ENCODE peak calls at places on chromosomes 3 and 15, in ten cellular contexts. One of them, this sample, is unnamed.

GRCh38 chr15:95958417-95958816 is 372.1 kb upstream of the NR2F2 start:
- DNase-seq in activated CD8-positive, alpha-beta memory T cell treated with anti-CD3 and anti-CD28 coated beads for 1 hour: no peak
- DNase-seq in epithelial cell of esophagus: no peak
- DNase-seq in CD8-positive, alpha-beta memory T cell: no peak
- DNase-seq in testis: no peak
- DNase-seq in stimulated activated CD8-positive, alpha-beta memory T cell treated with anti-CD3 and anti-CD28 coated beads, Interleukin-15, amount 100 ng/mL, for 24 hours: no peak
- DNase-seq in A549: no peak
- DNase-seq in NCI-H2081: no peak
- DNase-seq in ecto neural progenitor cell: no peak
- DNase-seq in GM20000: no peak
- DNase-seq in this sample: no peak

GRCh38 chr15:63349156-63349555 is 32.5 kb downstream of the CA12 start:
- DNase-seq in NCI-H2081: no peak
- DNase-seq in activated CD8-positive, alpha-beta memory T cell treated with anti-CD3 and anti-CD28 coated beads for 1 hour: no peak
- DNase-seq in testis: no peak
- DNase-seq in stimulated activated CD8-positive, alpha-beta memory T cell treated with anti-CD3 and anti-CD28 coated beads, Interleukin-15, amount 100 ng/mL, for 24 hours: no peak
- DNase-seq in CD8-positive, alpha-beta memory T cell: no peak
- DNase-seq in epithelial cell of esophagus: peak; percentile 87
- DNase-seq in ecto neural progenitor cell: no peak
- DNase-seq in GM20000: no peak
- DNase-seq in A549: no peak
- DNase-seq in this sample: no peak

GRCh38 chr3:197000211-197000610 is 29.4 kb downstream of the MELTF start:
- DNase-seq in GM20000: no peak
- DNase-seq in A549: no peak
- DNase-seq in CD8-positive, alpha-beta memory T cell: no peak
- DNase-seq in activated CD8-positive, alpha-beta memory T cell treated with anti-CD3 and anti-CD28 coated beads for 1 hour: no peak
- DNase-seq in stimulated activated CD8-positive, alpha-beta memory T cell treated with anti-CD3 and anti-CD28 coated beads, Interleukin-15, amount 100 ng/mL, for 24 hours: no peak
- DNase-seq in NCI-H2081: no peak
- DNase-seq in epithelial cell of esophagus: peak; percentile 74
- DNase-seq in ecto neural progenitor cell: no peak
- DNase-seq in testis: no peak
- DNase-seq in this sample: no peak

GRCh38 chr3:64554086-64554920 is 133.5 kb downstream of the ADAMTS9 start:
- DNase-seq in NCI-H2081: no peak
- DNase-seq in CD8-positive, alpha-beta memory T cell: no peak
- DNase-seq in epithelial cell of esophagus: no peak
- DNase-seq in stimulated activated CD8-positive, alpha-beta memory T cell treated with anti-CD3 and anti-CD28 coated beads, Interleukin-15, amount 100 ng/mL, for 24 hours: no peak
- DNase-seq in GM20000: no peak
- DNase-seq in testis: no peak
- DNase-seq in A549: no peak
- DNase-seq in activated CD8-positive, alpha-beta memory T cell treated with anti-CD3 and anti-CD28 coated beads for 1 hour: no peak
- DNase-seq in ecto neural progenitor cell: no peak
- DNase-seq in this sample: no peak

GRCh38 chr3:61894988-61895935 is 333.9 kb downstream of the PTPRG start:
- DNase-seq in stimulated activated CD8-positive, alpha-beta memory T cell treated with anti-CD3 and anti-CD28 coated beads, Interleukin-15, amount 100 ng/mL, for 24 hours: no peak
- DNase-seq in testis: peak; percentile 61
- DNase-seq in epithelial cell of esophagus: peak; percentile 96
- DNase-seq in ecto neural progenitor cell: no peak
- DNase-seq in GM20000: peak; percentile 68
- DNase-seq in CD8-positive, alpha-beta memory T cell: no peak
- DNase-seq in NCI-H2081: peak; percentile 43
- DNase-seq in activated CD8-positive, alpha-beta memory T cell treated with anti-CD3 and anti-CD28 coated beads for 1 hour: peak; percentile 4
- DNase-seq in A549: peak; percentile 25
- DNase-seq in this sample: peak; percentile 4

GRCh38 chr3:168933614-168934013 is 729.9 kb downstream of the MECOM start:
- DNase-seq in A549: no peak
- DNase-seq in GM20000: no peak
- DNase-seq in activated CD8-positive, alpha-beta memory T cell treated with anti-CD3 and anti-CD28 coated beads for 1 hour: no peak
- DNase-seq in epithelial cell of esophagus: peak; percentile 17
- DNase-seq in testis: no peak
- DNase-seq in CD8-positive, alpha-beta memory T cell: no peak
- DNase-seq in ecto neural progenitor cell: no peak
- DNase-seq in NCI-H2081: no peak
- DNase-seq in stimulated activated CD8-positive, alpha-beta memory T cell treated with anti-CD3 and anti-CD28 coated beads, Interleukin-15, amount 100 ng/mL, for 24 hours: no peak
- DNase-seq in this sample: no peak

GRCh38 chr3:180913582-180914404 is 1.3 kb downstream of the FXR1 start:
- DNase-seq in activated CD8-positive, alpha-beta memory T cell treated with anti-CD3 and anti-CD28 coated beads for 1 hour: no peak
- DNase-seq in NCI-H2081: no peak
- DNase-seq in epithelial cell of esophagus: no peak
- DNase-seq in GM20000: no peak
- DNase-seq in CD8-positive, alpha-beta memory T cell: no peak
- DNase-seq in A549: no peak
- DNase-seq in stimulated activated CD8-positive, alpha-beta memory T cell treated with anti-CD3 and anti-CD28 coated beads, Interleukin-15, amount 100 ng/mL, for 24 hours: no peak
- DNase-seq in ecto neural progenitor cell: no peak
- DNase-seq in testis: no peak
- DNase-seq in this sample: no peak

GRCh38 chr3:64295594-64295993 is 70.3 kb upstream of the PRICKLE2 start:
- DNase-seq in activated CD8-positive, alpha-beta memory T cell treated with anti-CD3 and anti-CD28 coated beads for 1 hour: no peak
- DNase-seq in stimulated activated CD8-positive, alpha-beta memory T cell treated with anti-CD3 and anti-CD28 coated beads, Interleukin-15, amount 100 ng/mL, for 24 hours: no peak
- DNase-seq in A549: no peak
- DNase-seq in ecto neural progenitor cell: no peak
- DNase-seq in testis: no peak
- DNase-seq in GM20000: no peak
- DNase-seq in NCI-H2081: no peak
- DNase-seq in epithelial cell of esophagus: peak; percentile 85
- DNase-seq in CD8-positive, alpha-beta memory T cell: no peak
- DNase-seq in this sample: no peak

GRCh38 chr15:76312540-76313174 is 1.4 kb upstream of the ETFA start:
- DNase-seq in A549: peak; percentile 81
- DNase-seq in testis: no peak
- DNase-seq in ecto neural progenitor cell: no peak
- DNase-seq in activated CD8-positive, alpha-beta memory T cell treated with anti-CD3 and anti-CD28 coated beads for 1 hour: no peak
- DNase-seq in CD8-positive, alpha-beta memory T cell: no peak
- DNase-seq in GM20000: no peak
- DNase-seq in NCI-H2081: peak; percentile 40
- DNase-seq in epithelial cell of esophagus: peak; percentile 93
- DNase-seq in stimulated activated CD8-positive, alpha-beta memory T cell treated with anti-CD3 and anti-CD28 coated beads, Interleukin-15, amount 100 ng/mL, for 24 hours: no peak
- DNase-seq in this sample: no peak

GRCh38 chr3:115038831-115039230 is 108.3 kb downstream of the ZBTB20 start:
- DNase-seq in stimulated activated CD8-positive, alpha-beta memory T cell treated with anti-CD3 and anti-CD28 coated beads, Interleukin-15, amount 100 ng/mL, for 24 hours: no peak
- DNase-seq in NCI-H2081: no peak
- DNase-seq in epithelial cell of esophagus: no peak
- DNase-seq in ecto neural progenitor cell: no peak
- DNase-seq in testis: no peak
- DNase-seq in activated CD8-positive, alpha-beta memory T cell treated with anti-CD3 and anti-CD28 coated beads for 1 hour: no peak
- DNase-seq in GM20000: no peak
- DNase-seq in A549: no peak
- DNase-seq in CD8-positive, alpha-beta memory T cell: no peak
- DNase-seq in this sample: no peak

GRCh38 chr3:120498947-120499346 is 48.2 kb upstream of the FSTL1 start:
- DNase-seq in GM20000: no peak
- DNase-seq in CD8-positive, alpha-beta memory T cell: no peak
- DNase-seq in stimulated activated CD8-positive, alpha-beta memory T cell treated with anti-CD3 and anti-CD28 coated beads, Interleukin-15, amount 100 ng/mL, for 24 hours: no peak
- DNase-seq in activated CD8-positive, alpha-beta memory T cell treated with anti-CD3 and anti-CD28 coated beads for 1 hour: no peak
- DNase-seq in epithelial cell of esophagus: peak; percentile 60
- DNase-seq in testis: peak; percentile 16
- DNase-seq in ecto neural progenitor cell: no peak
- DNase-seq in A549: no peak
- DNase-seq in NCI-H2081: no peak
- DNase-seq in this sample: no peak

GRCh38 chr15:76932090-76932966 is 779 bp downstream of the RCN2 start:
- DNase-seq in stimulated activated CD8-positive, alpha-beta memory T cell treated with anti-CD3 and anti-CD28 coated beads, Interleukin-15, amount 100 ng/mL, for 24 hours: no peak
- DNase-seq in A549: peak; percentile 23
- DNase-seq in CD8-positive, alpha-beta memory T cell: no peak
- DNase-seq in NCI-H2081: no peak
- DNase-seq in epithelial cell of esophagus: peak; percentile 7
- DNase-seq in ecto neural progenitor cell: no peak
- DNase-seq in testis: no peak
- DNase-seq in GM20000: no peak
- DNase-seq in activated CD8-positive, alpha-beta memory T cell treated with anti-CD3 and anti-CD28 coated beads for 1 hour: no peak
- DNase-seq in this sample: no peak

GRCh38 chr3:11238880-11239279 is 33.3 kb upstream of the ATG7 start:
- DNase-seq in activated CD8-positive, alpha-beta memory T cell treated with anti-CD3 and anti-CD28 coated beads for 1 hour: no peak
- DNase-seq in ecto neural progenitor cell: no peak
- DNase-seq in A549: no peak
- DNase-seq in stimulated activated CD8-positive, alpha-beta memory T cell treated with anti-CD3 and anti-CD28 coated beads, Interleukin-15, amount 100 ng/mL, for 24 hours: no peak
- DNase-seq in GM20000: no peak
- DNase-seq in epithelial cell of esophagus: peak; percentile 84
- DNase-seq in testis: no peak
- DNase-seq in NCI-H2081: no peak
- DNase-seq in CD8-positive, alpha-beta memory T cell: no peak
- DNase-seq in this sample: no peak

GRCh38 chr3:13106308-13106970 is 33.2 kb upstream of the IQSEC1 start:
- DNase-seq in epithelial cell of esophagus: peak; percentile 21
- DNase-seq in GM20000: no peak
- DNase-seq in activated CD8-positive, alpha-beta memory T cell treated with anti-CD3 and anti-CD28 coated beads for 1 hour: no peak
- DNase-seq in NCI-H2081: no peak
- DNase-seq in ecto neural progenitor cell: no peak
- DNase-seq in CD8-positive, alpha-beta memory T cell: no peak
- DNase-seq in testis: no peak
- DNase-seq in stimulated activated CD8-positive, alpha-beta memory T cell treated with anti-CD3 and anti-CD28 coated beads, Interleukin-15, amount 100 ng/mL, for 24 hours: no peak
- DNase-seq in A549: peak; percentile 44
- DNase-seq in this sample: no peak

GRCh38 chr15:75178171-75178937 is 23.3 kb upstream of the C15orf39 start:
- DNase-seq in ecto neural progenitor cell: peak; percentile 73
- DNase-seq in CD8-positive, alpha-beta memory T cell: no peak
- DNase-seq in activated CD8-positive, alpha-beta memory T cell treated with anti-CD3 and anti-CD28 coated beads for 1 hour: no peak
- DNase-seq in epithelial cell of esophagus: no peak
- DNase-seq in testis: peak; percentile 61
- DNase-seq in GM20000: peak; percentile 68
- DNase-seq in NCI-H2081: no peak
- DNase-seq in A549: no peak
- DNase-seq in stimulated activated CD8-positive, alpha-beta memory T cell treated with anti-CD3 and anti-CD28 coated beads, Interleukin-15, amount 100 ng/mL, for 24 hours: no peak
- DNase-seq in this sample: no peak

GRCh38 chr3:127237835-127238234 is 44.9 kb downstream of the PRR23E start:
- DNase-seq in A549: no peak
- DNase-seq in NCI-H2081: no peak
- DNase-seq in ecto neural progenitor cell: no peak
- DNase-seq in CD8-positive, alpha-beta memory T cell: no peak
- DNase-seq in GM20000: no peak
- DNase-seq in activated CD8-positive, alpha-beta memory T cell treated with anti-CD3 and anti-CD28 coated beads for 1 hour: no peak
- DNase-seq in epithelial cell of esophagus: no peak
- DNase-seq in testis: no peak
- DNase-seq in stimulated activated CD8-positive, alpha-beta memory T cell treated with anti-CD3 and anti-CD28 coated beads, Interleukin-15, amount 100 ng/mL, for 24 hours: no peak
- DNase-seq in this sample: no peak

GRCh38 chr15:43488790-43489585 is 4.0 kb downstream of the TP53BP1 start:
- DNase-seq in activated CD8-positive, alpha-beta memory T cell treated with anti-CD3 and anti-CD28 coated beads for 1 hour: no peak
- DNase-seq in NCI-H2081: peak; percentile 12
- DNase-seq in ecto neural progenitor cell: no peak
- DNase-seq in stimulated activated CD8-positive, alpha-beta memory T cell treated with anti-CD3 and anti-CD28 coated beads, Interleukin-15, amount 100 ng/mL, for 24 hours: no peak
- DNase-seq in A549: no peak
- DNase-seq in GM20000: no peak
- DNase-seq in CD8-positive, alpha-beta memory T cell: no peak
- DNase-seq in epithelial cell of esophagus: no peak
- DNase-seq in testis: no peak
- DNase-seq in this sample: no peak

GRCh38 chr15:40269604-40270003 is 13.3 kb downstream of the ANKRD63 start:
- DNase-seq in stimulated activated CD8-positive, alpha-beta memory T cell treated with anti-CD3 and anti-CD28 coated beads, Interleukin-15, amount 100 ng/mL, for 24 hours: no peak
- DNase-seq in epithelial cell of esophagus: no peak
- DNase-seq in GM20000: no peak
- DNase-seq in testis: no peak
- DNase-seq in A549: no peak
- DNase-seq in NCI-H2081: no peak
- DNase-seq in activated CD8-positive, alpha-beta memory T cell treated with anti-CD3 and anti-CD28 coated beads for 1 hour: no peak
- DNase-seq in CD8-positive, alpha-beta memory T cell: no peak
- DNase-seq in ecto neural progenitor cell: no peak
- DNase-seq in this sample: no peak

GRCh38 chr3:106004137-106004600 is 135.4 kb upstream of the CBLB start:
- DNase-seq in stimulated activated CD8-positive, alpha-beta memory T cell treated with anti-CD3 and anti-CD28 coated beads, Interleukin-15, amount 100 ng/mL, for 24 hours: no peak
- DNase-seq in testis: no peak
- DNase-seq in GM20000: no peak
- DNase-seq in CD8-positive, alpha-beta memory T cell: no peak
- DNase-seq in NCI-H2081: no peak
- DNase-seq in epithelial cell of esophagus: peak; percentile 48
- DNase-seq in activated CD8-positive, alpha-beta memory T cell treated with anti-CD3 and anti-CD28 coated beads for 1 hour: no peak
- DNase-seq in A549: no peak
- DNase-seq in ecto neural progenitor cell: no peak
- DNase-seq in this sample: no peak

GRCh38 chr3:64861684-64862083 is 173.9 kb upstream of the ADAMTS9 start:
- DNase-seq in activated CD8-positive, alpha-beta memory T cell treated with anti-CD3 and anti-CD28 coated beads for 1 hour: no peak
- DNase-seq in testis: no peak
- DNase-seq in NCI-H2081: no peak
- DNase-seq in GM20000: no peak
- DNase-seq in stimulated activated CD8-positive, alpha-beta memory T cell treated with anti-CD3 and anti-CD28 coated beads, Interleukin-15, amount 100 ng/mL, for 24 hours: no peak
- DNase-seq in CD8-positive, alpha-beta memory T cell: no peak
- DNase-seq in ecto neural progenitor cell: no peak
- DNase-seq in A549: no peak
- DNase-seq in epithelial cell of esophagus: no peak
- DNase-seq in this sample: no peak

GRCh38 chr3:158330820-158331219 is 220.9 kb downstream of the RSRC1 start:
- DNase-seq in epithelial cell of esophagus: peak; percentile 72
- DNase-seq in ecto neural progenitor cell: no peak
- DNase-seq in stimulated activated CD8-positive, alpha-beta memory T cell treated with anti-CD3 and anti-CD28 coated beads, Interleukin-15, amount 100 ng/mL, for 24 hours: no peak
- DNase-seq in GM20000: no peak
- DNase-seq in NCI-H2081: no peak
- DNase-seq in CD8-positive, alpha-beta memory T cell: no peak
- DNase-seq in A549: no peak
- DNase-seq in activated CD8-positive, alpha-beta memory T cell treated with anti-CD3 and anti-CD28 coated beads for 1 hour: no peak
- DNase-seq in testis: no peak
- DNase-seq in this sample: no peak

GRCh38 chr3:159928071-159928491 is 60.6 kb upstream of the IL12A start:
- DNase-seq in NCI-H2081: no peak
- DNase-seq in epithelial cell of esophagus: peak; percentile 69
- DNase-seq in ecto neural progenitor cell: no peak
- DNase-seq in GM20000: no peak
- DNase-seq in CD8-positive, alpha-beta memory T cell: no peak
- DNase-seq in stimulated activated CD8-positive, alpha-beta memory T cell treated with anti-CD3 and anti-CD28 coated beads, Interleukin-15, amount 100 ng/mL, for 24 hours: no peak
- DNase-seq in activated CD8-positive, alpha-beta memory T cell treated with anti-CD3 and anti-CD28 coated beads for 1 hour: no peak
- DNase-seq in A549: peak; percentile 10
- DNase-seq in testis: no peak
- DNase-seq in this sample: no peak

GRCh38 chr3:77039606-77040553 is at the start of gene ROBO2:
- DNase-seq in stimulated activated CD8-positive, alpha-beta memory T cell treated with anti-CD3 and anti-CD28 coated beads, Interleukin-15, amount 100 ng/mL, for 24 hours: no peak
- DNase-seq in ecto neural progenitor cell: peak; percentile 87
- DNase-seq in CD8-positive, alpha-beta memory T cell: no peak
- DNase-seq in testis: peak; percentile 81
- DNase-seq in A549: no peak
- DNase-seq in NCI-H2081: peak; percentile 75
- DNase-seq in epithelial cell of esophagus: peak; percentile 54
- DNase-seq in activated CD8-positive, alpha-beta memory T cell treated with anti-CD3 and anti-CD28 coated beads for 1 hour: no peak
- DNase-seq in GM20000: no peak
- DNase-seq in this sample: no peak

GRCh38 chr3:15315003-15315402 is 17.4 kb downstream of the SH3BP5 start:
- DNase-seq in CD8-positive, alpha-beta memory T cell: no peak
- DNase-seq in NCI-H2081: no peak
- DNase-seq in GM20000: no peak
- DNase-seq in epithelial cell of esophagus: no peak
- DNase-seq in ecto neural progenitor cell: no peak
- DNase-seq in A549: no peak
- DNase-seq in activated CD8-positive, alpha-beta memory T cell treated with anti-CD3 and anti-CD28 coated beads for 1 hour: no peak
- DNase-seq in stimulated activated CD8-positive, alpha-beta memory T cell treated with anti-CD3 and anti-CD28 coated beads, Interleukin-15, amount 100 ng/mL, for 24 hours: no peak
- DNase-seq in testis: no peak
- DNase-seq in this sample: no peak

GRCh38 chr3:108036984-108037741 is 53.7 kb downstream of the CD47 start:
- DNase-seq in CD8-positive, alpha-beta memory T cell: no peak
- DNase-seq in testis: no peak
- DNase-seq in activated CD8-positive, alpha-beta memory T cell treated with anti-CD3 and anti-CD28 coated beads for 1 hour: no peak
- DNase-seq in stimulated activated CD8-positive, alpha-beta memory T cell treated with anti-CD3 and anti-CD28 coated beads, Interleukin-15, amount 100 ng/mL, for 24 hours: no peak
- DNase-seq in GM20000: peak; percentile 38
- DNase-seq in ecto neural progenitor cell: no peak
- DNase-seq in epithelial cell of esophagus: no peak
- DNase-seq in A549: no peak
- DNase-seq in NCI-H2081: peak; percentile 48
- DNase-seq in this sample: no peak

GRCh38 chr15:77582763-77583162 is 49.9 kb downstream of the LINGO1 start:
- DNase-seq in testis: no peak
- DNase-seq in NCI-H2081: no peak
- DNase-seq in activated CD8-positive, alpha-beta memory T cell treated with anti-CD3 and anti-CD28 coated beads for 1 hour: no peak
- DNase-seq in ecto neural progenitor cell: no peak
- DNase-seq in A549: no peak
- DNase-seq in stimulated activated CD8-positive, alpha-beta memory T cell treated with anti-CD3 and anti-CD28 coated beads, Interleukin-15, amount 100 ng/mL, for 24 hours: no peak
- DNase-seq in epithelial cell of esophagus: no peak
- DNase-seq in GM20000: no peak
- DNase-seq in CD8-positive, alpha-beta memory T cell: no peak
- DNase-seq in this sample: no peak

GRCh38 chr15:25790003-25790660 is 73.0 kb downstream of the ATP10A start:
- DNase-seq in GM20000: no peak
- DNase-seq in ecto neural progenitor cell: no peak
- DNase-seq in epithelial cell of esophagus: no peak
- DNase-seq in A549: no peak
- DNase-seq in activated CD8-positive, alpha-beta memory T cell treated with anti-CD3 and anti-CD28 coated beads for 1 hour: no peak
- DNase-seq in testis: peak; percentile 74
- DNase-seq in CD8-positive, alpha-beta memory T cell: no peak
- DNase-seq in NCI-H2081: no peak
- DNase-seq in stimulated activated CD8-positive, alpha-beta memory T cell treated with anti-CD3 and anti-CD28 coated beads, Interleukin-15, amount 100 ng/mL, for 24 hours: no peak
- DNase-seq in this sample: no peak

GRCh38 chr3:63705092-63705645 is 52.7 kb downstream of the SNTN start:
- DNase-seq in epithelial cell of esophagus: no peak
- DNase-seq in stimulated activated CD8-positive, alpha-beta memory T cell treated with anti-CD3 and anti-CD28 coated beads, Interleukin-15, amount 100 ng/mL, for 24 hours: no peak
- DNase-seq in GM20000: no peak
- DNase-seq in A549: no peak
- DNase-seq in testis: no peak
- DNase-seq in NCI-H2081: no peak
- DNase-seq in activated CD8-positive, alpha-beta memory T cell treated with anti-CD3 and anti-CD28 coated beads for 1 hour: no peak
- DNase-seq in ecto neural progenitor cell: no peak
- DNase-seq in CD8-positive, alpha-beta memory T cell: no peak
- DNase-seq in this sample: no peak

This sample was measured in CD4-positive, alpha-beta T cell.